ENCODE peak calls at places on chromosomes 11 and 22, in nine cellular contexts. P, B, E, S, A, C, U, L and K are unnamed samples.

GRCh38 chr11:131246589-131247164 is 123.7 kb upstream of the NTM start:
- DNase-seq in S (no peak), C (no peak), P (no peak), E (peak; percentile 81), A (no peak), B (no peak), L (peak; percentile 55), U (no peak), K (peak; percentile 77)

GRCh38 chr11:74417860-74418508 is 19.8 kb upstream of the PGM2L1 start:
- DNase-seq in B (no peak), P (no peak), C (no peak), L (no peak), U (peak; percentile 28), A (no peak), S (no peak), E (no peak), K (no peak)

GRCh38 chr11:6647282-6647679 is 8.3 kb downstream of the DCHS1 start:
- DNase-seq in P (peak; percentile 32), U (peak; percentile 29), B (no peak), L (no peak), S (no peak), A (no peak), C (no peak), E (no peak), K (no peak)

GRCh38 chr11:112129656-112130055 is 34.2 kb downstream of the IL18 start:
- DNase-seq in L (no peak), B (peak; percentile 6), C (no peak), S (no peak), A (peak; percentile 79), E (no peak), P (no peak), U (no peak), K (peak; percentile 37)

GRCh38 chr22:22820626-22821025 is 67.0 kb upstream of the IGLL5 start:
- DNase-seq in E (no peak), A (no peak), L (no peak), B (no peak), U (no peak), P (no peak), S (no peak), C (no peak), K (no peak)

GRCh38 chr11:35584321-35584720 is 33.9 kb upstream of the FJX1 start:
- DNase-seq in L (no peak), U (peak; percentile 66), E (no peak), A (no peak), C (peak; percentile 29), P (peak; percentile 45), S (no peak), B (no peak), K (no peak)

GRCh38 chr11:45030778-45031177 is 80.1 kb upstream of the TP53I11 start:
- DNase-seq in S (no peak), P (no peak), U (no peak), B (no peak), C (no peak), A (no peak), L (peak; percentile 1), E (no peak), K (no peak)

GRCh38 chr11:46555269-46556054 is 38.4 kb downstream of the AMBRA1 start:
- DNase-seq in A (no peak), P (peak; percentile 57), E (no peak), L (no peak), U (peak; percentile 69), S (no peak), B (no peak), C (no peak), K (no peak)

GRCh38 chr11:61962213-61963015 is 5.0 kb downstream of the FTH1 start:
- DNase-seq in A (no peak), L (no peak), C (no peak), U (peak; percentile 14), P (no peak), B (no peak), E (no peak), S (no peak), K (no peak)

GRCh38 chr22:25334091-25334490 is 114.7 kb downstream of the CRYBB2 start:
- DNase-seq in C (peak; percentile 30), S (peak; percentile 36), L (peak; percentile 72), U (peak; percentile 43), B (no peak), P (no peak), A (peak; percentile 33), E (peak; percentile 87), K (peak; percentile 14)

GRCh38 chr22:20354238-20354975 is 34.5 kb upstream of the DGCR6L start:
- DNase-seq in P (no peak), E (no peak), S (no peak), B (no peak), A (no peak), C (no peak), U (no peak), L (no peak), K (no peak)

GRCh38 chr11:2767071-2767470 is 67.3 kb upstream of the KCNQ1OT1 start:
- DNase-seq in E (no peak), C (no peak), P (no peak), A (no peak), S (no peak), B (no peak), L (no peak), U (no peak), K (no peak)

GRCh38 chr11:82826526-82826925 is 73.7 kb downstream of the PRCP start:
- DNase-seq in B (no peak), S (no peak), U (no peak), P (no peak), L (no peak), C (no peak), E (no peak), A (no peak), K (no peak)